ENCODE peak calls at places on chromosomes 11 and 22, in four cellular contexts. Y is PC-3; N is AG10803; H is stimulated activated CD4-positive, alpha-beta T cell treated with anti-CD3 and anti-CD28 coated beads, Interleukin-2, amount 100 ng/mL, for 24 hours. B is an unnamed sample.

GRCh38 chr11:105870521-105871113 is 151.4 kb downstream of the MSANTD4 start:
- DNase-seq in Y (peak; percentile 31), H (no peak), N (peak; percentile 15), B (no peak)

GRCh38 chr11:416757-417621 is 2.2 kb upstream of the SIGIRR start:
- DNase-seq in Y (peak; percentile 79), H (peak; percentile 63), N (peak; percentile 16), B (peak; percentile 44)

GRCh38 chr11:19263333-19263732 is 22.6 kb upstream of the E2F8 start:
- DNase-seq in Y (no peak), N (no peak), H (no peak), B (no peak)

GRCh38 chr22:48052621-48052890 is 1290.1 kb downstream of the TBC1D22A start:
- DNase-seq in N (no peak), H (no peak), Y (no peak), B (no peak)

GRCh38 chr11:68806931-68807844 is 34.5 kb downstream of the CPT1A start:
- DNase-seq in Y (peak; percentile 71), H (no peak), N (peak; percentile 69), B (peak; percentile 64)

GRCh38 chr11:102776454-102776853 is 4.0 kb downstream of the MMP10 start:
- DNase-seq in Y (no peak), H (no peak), N (no peak), B (no peak)

GRCh38 chr11:63913866-63914830 is 2.8 kb downstream of the RCOR2 start:
- DNase-seq in Y (no peak), N (no peak), H (no peak), B (no peak)

GRCh38 chr11:1352696-1353382 is 36.9 kb upstream of the BRSK2 start:
- DNase-seq in H (no peak), N (no peak), Y (no peak), B (no peak)

GRCh38 chr22:23215294-23216204 is 35.2 kb downstream of the BCR start:
- DNase-seq in Y (peak; percentile 46), N (peak; percentile 39), H (no peak), B (peak; percentile 57)

GRCh38 chr11:123163621-123164020 is 31.4 kb downstream of the CLMP start:
- DNase-seq in H (no peak), Y (no peak), N (no peak), B (no peak)

GRCh38 chr11:48081151-48082010 is 101.0 kb downstream of the PTPRJ start:
- DNase-seq in N (peak; percentile 93), Y (no peak), H (peak; percentile 37), B (no peak)

GRCh38 chr11:65422104-65422632 is 430 bp upstream of the NEAT1 start:
- DNase-seq in H (peak; percentile 98), Y (peak; percentile 96), N (peak; percentile 99), B (peak; percentile 76)

GRCh38 chr22:40345801-40346177 is 511 bp upstream of the ADSL start:
- DNase-seq in Y (peak; percentile 19), H (peak; percentile 65), N (peak; percentile 33), B (peak; percentile 18)

GRCh38 chr11:12117200-12117995 is 7.0 kb downstream of the MICAL2 start:
- DNase-seq in N (no peak), Y (no peak), H (no peak), B (no peak)

GRCh38 chr22:32558681-32559355 is 84.2 kb downstream of the FBXO7 start:
- DNase-seq in N (peak; percentile 67), Y (peak; percentile 84), H (peak; percentile 5), B (peak; percentile 90)

GRCh38 chr11:117856252-117856651 is 20.2 kb downstream of the FXYD6 start:
- DNase-seq in N (no peak), Y (no peak), H (no peak), B (no peak)

GRCh38 chr11:76048763-76049162 is 157.5 kb downstream of the WNT11 start:
- DNase-seq in H (peak; percentile 27), Y (no peak), N (no peak), B (no peak)

GRCh38 chr11:69353696-69354544 is 60.0 kb downstream of the MYEOV start:
- DNase-seq in H (no peak), Y (no peak), N (no peak), B (no peak)

GRCh38 chr11:66851698-66852465 is 5.0 kb upstream of the LRFN4 start:
- DNase-seq in H (peak; percentile 43), N (no peak), Y (no peak), B (no peak)

GRCh38 chr11:17730608-17731462 is 3.7 kb upstream of the KCNC1 start:
- DNase-seq in H (peak; percentile 79), N (peak; percentile 64), Y (peak; percentile 91), B (peak; percentile 91)

GRCh38 chr11:93939084-93939780 is 81.9 kb upstream of the HEPHL1 start:
- DNase-seq in N (no peak), H (no peak), Y (peak; percentile 98), B (peak; percentile 80)

GRCh38 chr11:108647701-108648527 is 17.0 kb upstream of the DDX10 start:
- DNase-seq in Y (peak; percentile 88), H (peak; percentile 62), N (peak; percentile 83), B (peak; percentile 65)

GRCh38 chr11:58524232-58525036 is 16.5 kb upstream of the OR5B21 start:
- DNase-seq in N (peak; percentile 90), H (peak; percentile 48), Y (peak; percentile 92), B (peak; percentile 55)

GRCh38 chr22:44396727-44397722 is 84.3 kb upstream of the SHISAL1 start:
- DNase-seq in H (no peak), Y (no peak), N (no peak), B (no peak)

GRCh38 chr11:15199693-15200092 is 85.0 kb downstream of the INSC start:
- DNase-seq in N (peak; percentile 38), H (no peak), Y (peak; percentile 53), B (peak; percentile 71)

GRCh38 chr11:86802601-86803051 is 2.3 kb downstream of the PRSS23 start:
- DNase-seq in N (peak; percentile 47), Y (peak; percentile 78), H (peak; percentile 17), B (peak; percentile 52)

B was measured in RWPE1.